ENCODE peak calls at places on chromosomes 12 and 14, in five cellular contexts. One of them, this sample, is unnamed.

GRCh38 chr12:27158322-27158721 is 75.9 kb upstream of the C12orf71 start:
- DNase-seq in amniotic stem cell: no peak
- DNase-seq in Calu3: no peak
- DNase-seq in neural crest cell: peak
- DNase-seq in left cardiac atrium: no peak
- DNase-seq in this sample: peak

GRCh38 chr14:25103261-25103660 is 53.3 kb upstream of the STXBP6 start:
- DNase-seq in amniotic stem cell: no peak
- DNase-seq in neural crest cell: no peak
- DNase-seq in Calu3: no peak
- DNase-seq in left cardiac atrium: no peak
- DNase-seq in this sample: no peak

GRCh38 chr14:74459289-74459946 is 33.4 kb upstream of the SYNDIG1L start:
- DNase-seq in Calu3: peak
- DNase-seq in amniotic stem cell: peak
- DNase-seq in neural crest cell: peak
- DNase-seq in left cardiac atrium: no peak
- DNase-seq in this sample: peak

GRCh38 chr14:72883963-72884362 is 9.9 kb downstream of the DPF3 start:
- DNase-seq in amniotic stem cell: no peak
- DNase-seq in Calu3: no peak
- DNase-seq in neural crest cell: no peak
- DNase-seq in left cardiac atrium: no peak
- DNase-seq in this sample: no peak

GRCh38 chr12:120749256-120749655 is 23.6 kb downstream of the ACADS start:
- DNase-seq in neural crest cell: no peak
- DNase-seq in Calu3: no peak
- DNase-seq in left cardiac atrium: no peak
- DNase-seq in amniotic stem cell: no peak
- DNase-seq in this sample: no peak

GRCh38 chr14:68893566-68893965 is 85.5 kb downstream of the ACTN1 start:
- DNase-seq in amniotic stem cell: no peak
- DNase-seq in left cardiac atrium: no peak
- DNase-seq in neural crest cell: no peak
- DNase-seq in Calu3: no peak
- DNase-seq in this sample: no peak

GRCh38 chr14:44962573-44963528 is 861 bp downstream of the TOGARAM1 start:
- DNase-seq in amniotic stem cell: no peak
- DNase-seq in Calu3: peak
- DNase-seq in neural crest cell: no peak
- DNase-seq in left cardiac atrium: peak
- DNase-seq in this sample: peak

GRCh38 chr14:96055065-96055752 is 16.0 kb downstream of the C14orf132 start:
- DNase-seq in neural crest cell: no peak
- DNase-seq in Calu3: no peak
- DNase-seq in amniotic stem cell: no peak
- DNase-seq in left cardiac atrium: no peak
- DNase-seq in this sample: no peak

GRCh38 chr14:102902086-102902485 is 20.4 kb upstream of the AMN start:
- DNase-seq in neural crest cell: no peak
- DNase-seq in left cardiac atrium: no peak
- DNase-seq in Calu3: no peak
- DNase-seq in amniotic stem cell: no peak
- DNase-seq in this sample: no peak

GRCh38 chr12:27969011-27969900 is 3.3 kb downstream of the PTHLH start:
- DNase-seq in amniotic stem cell: no peak
- DNase-seq in neural crest cell: peak
- DNase-seq in Calu3: peak
- DNase-seq in left cardiac atrium: peak
- DNase-seq in this sample: no peak

GRCh38 chr12:48084066-48084465 is 21.8 kb downstream of the SENP1 start:
- DNase-seq in neural crest cell: no peak
- DNase-seq in left cardiac atrium: no peak
- DNase-seq in amniotic stem cell: no peak
- DNase-seq in Calu3: no peak
- DNase-seq in this sample: no peak

GRCh38 chr12:52808573-52809160 is 5.2 kb downstream of the KRT4 start:
- DNase-seq in amniotic stem cell: no peak
- DNase-seq in left cardiac atrium: no peak
- DNase-seq in Calu3: no peak
- DNase-seq in neural crest cell: no peak
- DNase-seq in this sample: no peak

GRCh38 chr12:102343361-102344121 is 136.8 kb downstream of the IGF1 start:
- DNase-seq in neural crest cell: no peak
- DNase-seq in left cardiac atrium: no peak
- DNase-seq in amniotic stem cell: no peak
- DNase-seq in Calu3: peak
- DNase-seq in this sample: no peak

GRCh38 chr14:60758875-60759274 is 24.3 kb downstream of the MNAT1 start:
- DNase-seq in Calu3: no peak
- DNase-seq in amniotic stem cell: no peak
- DNase-seq in neural crest cell: no peak
- DNase-seq in left cardiac atrium: no peak
- DNase-seq in this sample: peak

GRCh38 chr12:74646831-74647230 is 109.2 kb downstream of the ATXN7L3B start:
- DNase-seq in amniotic stem cell: no peak
- DNase-seq in left cardiac atrium: no peak
- DNase-seq in neural crest cell: no peak
- DNase-seq in Calu3: peak
- DNase-seq in this sample: peak

GRCh38 chr14:41615011-41615595 is 8.4 kb downstream of the LRFN5 start:
- DNase-seq in left cardiac atrium: no peak
- DNase-seq in amniotic stem cell: no peak
- DNase-seq in Calu3: no peak
- DNase-seq in neural crest cell: no peak
- DNase-seq in this sample: no peak

GRCh38 chr12:48969847-48970701 is 1.5 kb downstream of the WNT10B start:
- DNase-seq in neural crest cell: no peak
- DNase-seq in Calu3: no peak
- DNase-seq in left cardiac atrium: peak
- DNase-seq in amniotic stem cell: no peak
- DNase-seq in this sample: no peak

GRCh38 chr12:75978677-75979076 is 52.9 kb downstream of the PHLDA1 start:
- DNase-seq in Calu3: no peak
- DNase-seq in neural crest cell: no peak
- DNase-seq in amniotic stem cell: no peak
- DNase-seq in left cardiac atrium: no peak
- DNase-seq in this sample: no peak

GRCh38 chr12:96879301-96879700 is 27.8 kb upstream of the NEDD1 start:
- DNase-seq in amniotic stem cell: no peak
- DNase-seq in Calu3: no peak
- DNase-seq in neural crest cell: no peak
- DNase-seq in left cardiac atrium: no peak
- DNase-seq in this sample: peak

GRCh38 chr12:116524964-116525379 is 34.2 kb upstream of the MAP1LC3B2 start:
- DNase-seq in amniotic stem cell: no peak
- DNase-seq in left cardiac atrium: no peak
- DNase-seq in neural crest cell: no peak
- DNase-seq in Calu3: no peak
- DNase-seq in this sample: peak

GRCh38 chr12:127779301-127780045 is 487.5 kb upstream of the TMEM132C start:
- DNase-seq in left cardiac atrium: no peak
- DNase-seq in amniotic stem cell: no peak
- DNase-seq in neural crest cell: no peak
- DNase-seq in Calu3: no peak
- DNase-seq in this sample: no peak

GRCh38 chr12:89372584-89373370 is 20.5 kb upstream of the DUSP6 start:
- DNase-seq in left cardiac atrium: no peak
- DNase-seq in amniotic stem cell: no peak
- DNase-seq in neural crest cell: no peak
- DNase-seq in Calu3: no peak
- DNase-seq in this sample: no peak

This sample was measured in SJCRH30.